ENCODE peak calls at places on chromosomes 2 and 18, in four cellular contexts. H, S, R and K are unnamed samples. For H3K4me1, the result is how much of the 10 kb centered on the place peaks cover.

GRCh38 chr2:100733344-100734187 is 86.4 kb upstream of the NPAS2 start:
- DNase-seq in H (no peak), S (no peak), R (no peak), K (peak)

GRCh38 chr2:667332-668000 is 9.7 kb downstream of the TMEM18 start:
- DNase-seq in H (no peak), S (no peak), R (no peak), K (no peak)

GRCh38 chr2:10448646-10449480 is 736 bp upstream of the ODC1 start:
- DNase-seq in R (no peak), S (peak), H (peak), K (peak)

GRCh38 chr2:106030287-106031268 is 163.5 kb downstream of the UXS1 start:
- DNase-seq in H (no peak), R (no peak), S (peak), K (peak)

GRCh38 chr2:171244970-171245782 is 84.5 kb upstream of the TLK1 start:
- DNase-seq in H (no peak), S (no peak), R (no peak), K (no peak)

GRCh38 chr2:64876137-64876647 is 113.0 kb upstream of the SLC1A4 start:
- DNase-seq in R (no peak), H (no peak), S (no peak), K (no peak)

GRCh38 chr2:143802242-143802641 is 673.0 kb downstream of the ARHGAP15 start:
- DNase-seq in R (no peak), H (no peak), S (no peak), K (no peak)

GRCh38 chr2:233831011-233831721 is 23.2 kb downstream of the HJURP start:
- DNase-seq in H (no peak), S (peak), R (no peak), K (no peak)

GRCh38 chr2:30969006-30969405 is 161.8 kb upstream of the CAPN13 start:
- DNase-seq in S (no peak), H (no peak), R (no peak), K (no peak)

GRCh38 chr2:241892299-241893137 is 23.0 kb downstream of the RTP5 start:
- DNase-seq in R (no peak), H (no peak), S (peak), K (peak)

GRCh38 chr2:7725132-7725849 is 808.1 kb downstream of the RNF144A start:
- DNase-seq in H (no peak), R (no peak), S (no peak), K (no peak)

GRCh38 chr2:211611061-211611518 is 927.5 kb downstream of the ERBB4 start:
- DNase-seq in S (no peak), R (peak), H (no peak), K (no peak)

GRCh38 chr2:108921096-108922030 is 67.7 kb downstream of the EDAR start:
- DNase-seq in S (peak), R (no peak), H (no peak), K (no peak)

GRCh38 chr2:117118994-117119393 is 695.5 kb upstream of the DDX18 start:
- DNase-seq in H (no peak), R (no peak), S (no peak), K (no peak)

GRCh38 chr18:38940863-38941531 is 1375.4 kb upstream of the CELF4 start:
- DNase-seq in S (no peak), H (no peak), R (peak), K (no peak)

GRCh38 chr18:42773870-42774269 is 341.6 kb downstream of the RIT2 start:
- DNase-seq in S (no peak), H (no peak), R (no peak), K (no peak)

GRCh38 chr2:25362564-25363145 is 20.9 kb upstream of the DNMT3A start:
- DNase-seq in S (peak), R (no peak), H (no peak), K (no peak)

GRCh38 chr2:233059797-233060499 is at the start of gene INPP5D:
- DNase-seq in R (no peak), H (no peak), S (peak), K (peak)

GRCh38 chr2:194745532-194746146 is 911.4 kb upstream of the SLC39A10 start:
- DNase-seq in H (no peak), R (no peak), S (no peak), K (no peak)

GRCh38 chr2:2503864-2504418 is 172.9 kb upstream of the MYT1L start:
- DNase-seq in S (no peak), H (no peak), R (no peak), K (no peak)

GRCh38 chr2:179751184-179751809 is 110.1 kb downstream of the ZNF385B start:
- DNase-seq in H (no peak), R (peak), S (no peak), K (no peak)

GRCh38 chr2:143477724-143478443 is 348.7 kb downstream of the ARHGAP15 start:
- DNase-seq in R (no peak), H (no peak), S (no peak), K (no peak)

GRCh38 chr2:59754336-59754735 is 799.1 kb downstream of the BCL11A start:
- DNase-seq in S (no peak), H (no peak), R (no peak), K (no peak)

GRCh38 chr2:60998628-60999545 is 18.6 kb upstream of the PEX13 start:
- DNase-seq in H (no peak), R (no peak), S (no peak), K (no peak)

GRCh38 chr2:134676960-134677359 is 41.8 kb downstream of the TMEM163 start:
- DNase-seq in S (no peak), H (no peak), R (no peak), K (no peak)

GRCh38 chr2:134679294-134679693 is 39.5 kb downstream of the TMEM163 start:
- DNase-seq in S (no peak), H (no peak), R (no peak), K (no peak)

GRCh38 chr2:134677866-134678774 is 40.7 kb downstream of the TMEM163 start:
- DNase-seq in H (no peak), S (no peak), R (no peak), K (no peak)

GRCh38 chr2:134681201-134681600 is 37.6 kb downstream of the TMEM163 start:
- DNase-seq in R (no peak), H (no peak), S (no peak), K (no peak)

GRCh38 chr2:134679740-134680139 is 39.1 kb downstream of the TMEM163 start:
- DNase-seq in H (no peak), S (no peak), R (no peak), K (no peak)
- H3K4me3 ChIP-seq in H (no peak), S (no peak), R (no peak), K (no peak)

DNA sequence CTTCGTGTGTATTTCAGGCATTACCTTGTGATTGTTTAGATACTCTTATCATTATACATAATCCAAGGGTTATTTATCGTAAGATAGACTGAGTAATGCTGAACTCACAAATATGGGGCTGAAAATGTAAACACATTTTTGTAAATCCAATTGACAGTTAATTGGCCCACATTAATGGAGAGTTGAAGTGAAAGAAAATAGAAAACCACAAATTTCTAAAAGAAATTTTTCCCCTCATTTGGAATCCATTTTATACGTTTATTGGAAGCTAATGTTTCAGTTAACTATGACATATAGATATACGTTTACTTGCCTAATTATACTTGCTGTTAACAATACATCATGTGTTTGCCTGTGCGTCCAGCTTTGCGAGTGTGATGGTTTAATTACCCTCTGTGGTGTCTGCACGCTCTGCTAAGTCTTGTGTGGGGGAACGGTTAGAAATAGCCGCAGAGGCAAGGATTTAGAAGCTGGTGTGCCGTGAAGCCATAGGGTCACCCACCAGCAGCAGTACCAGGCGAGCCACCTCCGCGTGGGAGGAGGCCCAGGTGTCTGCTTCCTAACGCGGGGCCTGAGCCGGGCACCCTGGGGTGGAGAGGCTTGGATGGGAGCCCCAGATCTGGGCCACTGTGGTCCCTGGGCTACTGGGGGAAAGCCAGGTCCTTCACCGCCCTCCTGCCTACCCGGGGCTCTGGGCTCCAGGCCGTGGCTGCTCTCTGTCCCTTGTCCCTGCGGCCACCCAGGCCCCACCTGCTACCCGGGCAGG is 38.0 kb downstream of the TSHZ1 start:
- DNase-seq in R (no peak), H (no peak), S (no peak), K (no peak)
- H3K4me1 ChIP-seq in R (under half), H (under half), S (under half), K (under half)

GRCh38 chr2:62415518-62415917 is 90.5 kb downstream of the TMEM17 start:
- DNase-seq in R (no peak), H (no peak), S (no peak), K (no peak)
- H3K4me3 ChIP-seq in R (no peak), H (no peak), S (no peak), K (no peak)

GRCh38 chr18:58861353-58861752 is 3.3 kb upstream of the ZNF532 start:
- DNase-seq in S (peak), H (no peak), R (no peak), K (peak)

GRCh38 chr18:58862404-58862803 is 2.3 kb upstream of the ZNF532 start:
- DNase-seq in H (no peak), R (no peak), S (peak), K (peak)

GRCh38 chr18:58861853-58862252 is 2.8 kb upstream of the ZNF532 start:
- DNase-seq in H (no peak), R (no peak), S (no peak), K (no peak)

GRCh38 chr18:58859935-58860334 is 4.7 kb upstream of the ZNF532 start:
- DNase-seq in S (peak), H (no peak), R (no peak), K (peak)

DNA sequence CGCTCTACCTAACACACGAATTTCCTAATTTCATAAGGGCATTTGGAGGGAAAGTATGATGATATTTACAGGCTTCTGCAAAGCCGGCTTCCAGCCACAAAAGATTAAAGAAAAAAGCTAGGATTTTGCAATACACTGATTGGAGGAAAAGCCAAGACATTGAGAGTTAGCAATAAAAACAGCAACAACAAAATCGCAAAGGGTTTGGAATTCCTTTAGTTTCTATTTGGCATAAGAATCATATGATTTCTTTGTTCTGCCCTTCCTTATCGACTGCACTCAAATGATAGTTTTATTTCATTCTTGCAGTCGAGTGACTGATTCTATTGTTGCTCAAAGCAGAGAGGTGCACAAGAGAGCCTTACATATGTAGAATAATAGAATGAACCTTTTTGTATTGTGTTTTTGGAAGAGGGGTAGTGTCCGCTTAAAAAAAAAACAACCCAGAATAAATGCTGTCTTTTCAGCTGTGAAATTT is 3.9 kb upstream of the ZNF532 start:
- DNase-seq in H (no peak), R (no peak), S (no peak), K (no peak)
- H3K4me1 ChIP-seq in H (under half), R (under half), S (half or more), K (under half)

GRCh38 chr2:36478332-36478738 is 119.6 kb downstream of the FEZ2 start:
- DNase-seq in H (no peak), R (peak), S (no peak), K (peak)

GRCh38 chr2:36478999-36479398 is 119.0 kb downstream of the FEZ2 start:
- DNase-seq in S (no peak), H (no peak), R (no peak), K (no peak)

GRCh38 chr2:36480028-36480427 is 117.9 kb downstream of the FEZ2 start:
- DNase-seq in H (no peak), S (no peak), R (no peak), K (no peak)

GRCh38 chr2:36480596-36480995 is 117.4 kb downstream of the FEZ2 start:
- DNase-seq in R (no peak), H (no peak), S (no peak), K (no peak)

DNA sequence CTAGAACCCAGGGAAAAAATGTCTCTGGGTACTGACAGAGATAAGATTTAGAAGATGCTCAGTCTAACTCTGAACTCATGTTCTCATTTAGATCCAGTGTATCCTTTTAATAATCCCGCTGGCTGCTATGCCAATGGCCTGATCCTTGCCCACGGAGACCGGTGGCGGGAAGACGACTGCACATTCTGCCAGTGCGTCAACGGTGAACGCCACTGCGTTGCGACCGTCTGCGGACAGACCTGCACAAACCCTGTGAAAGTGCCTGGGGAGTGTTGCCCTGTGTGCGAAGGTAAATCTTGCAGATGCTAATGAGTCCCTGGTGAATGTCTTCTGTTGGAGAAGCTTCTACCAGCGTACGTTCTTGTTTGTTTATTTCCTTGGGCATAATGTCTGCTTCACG is 118.6 kb downstream of the FEZ2 start:
- DNase-seq in S (no peak), R (no peak), H (no peak), K (no peak)
- H3K4me3 ChIP-seq in S (no peak), R (no peak), H (no peak), K (no peak)

DNA sequence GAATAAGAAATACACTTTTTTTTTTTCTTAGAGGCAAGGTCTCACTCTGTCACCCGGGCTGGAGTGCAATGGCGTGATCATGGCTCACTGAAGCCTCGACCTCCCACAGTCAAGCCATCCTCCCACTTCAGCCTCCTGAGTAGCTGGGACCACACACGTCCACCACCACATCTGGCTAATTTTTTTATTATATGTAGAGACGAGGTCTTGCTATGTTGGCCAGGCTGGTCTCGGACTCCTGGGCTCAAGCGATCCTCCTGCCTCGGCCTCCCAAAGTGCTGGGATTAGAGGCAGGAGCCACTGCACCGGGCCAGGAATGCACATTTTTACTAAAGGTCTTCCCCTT is 2.4 kb downstream of the TGOLN2 start:
- DNase-seq in H (no peak), R (no peak), S (no peak), K (no peak)
- H3K4me1 ChIP-seq in H (under half), R (under half), S (under half), K (half or more)

GRCh38 chr2:42902939-42903709 is 110.7 kb upstream of the HAAO start:
- DNase-seq in H (no peak), S (peak), R (no peak), K (no peak)

GRCh38 chr2:42897386-42897785 is 105.0 kb upstream of the HAAO start:
- DNase-seq in H (no peak), R (no peak), S (no peak), K (no peak)

GRCh38 chr2:42903821-42904575 is 111.6 kb upstream of the HAAO start:
- DNase-seq in H (no peak), R (no peak), S (no peak), K (no peak)

GRCh38 chr2:42901076-42901645 is 108.8 kb upstream of the HAAO start:
- DNase-seq in H (no peak), S (no peak), R (no peak), K (no peak)

DNA sequence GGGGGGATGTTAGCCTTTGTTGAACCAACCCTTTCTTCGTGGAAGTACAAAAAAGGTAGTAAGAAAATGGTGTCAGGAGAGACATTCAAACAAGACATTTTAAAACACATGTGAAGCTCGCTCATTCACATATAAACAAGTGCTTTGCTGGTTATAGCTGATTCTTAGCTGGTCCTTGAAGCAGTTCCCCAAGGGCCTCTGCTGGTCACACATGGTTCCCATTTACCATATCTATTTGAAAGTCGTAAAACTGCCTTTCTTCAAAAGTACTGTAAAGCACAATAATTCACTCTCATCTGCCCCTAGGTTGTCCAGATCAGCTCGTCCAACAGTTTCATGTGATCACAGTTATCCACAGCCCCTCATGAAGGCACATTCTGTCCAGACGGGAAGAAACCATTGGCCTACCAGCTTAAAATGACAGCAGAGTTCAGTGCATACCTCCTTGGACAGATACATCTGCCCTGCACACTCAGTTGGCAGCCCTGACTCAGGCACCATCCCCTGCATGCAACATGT is 107.9 kb upstream of the HAAO start:
- DNase-seq in S (no peak), R (no peak), H (no peak), K (no peak)
- H3K4me3 ChIP-seq in S (no peak), R (no peak), H (no peak), K (no peak)

GRCh38 chr2:120324926-120325325 is 21.0 kb upstream of the INHBB start:
- DNase-seq in R (no peak), H (no peak), S (no peak), K (no peak)
- H3K4me1 ChIP-seq in R (under half), H (under half), S (under half), K (under half)

DNA sequence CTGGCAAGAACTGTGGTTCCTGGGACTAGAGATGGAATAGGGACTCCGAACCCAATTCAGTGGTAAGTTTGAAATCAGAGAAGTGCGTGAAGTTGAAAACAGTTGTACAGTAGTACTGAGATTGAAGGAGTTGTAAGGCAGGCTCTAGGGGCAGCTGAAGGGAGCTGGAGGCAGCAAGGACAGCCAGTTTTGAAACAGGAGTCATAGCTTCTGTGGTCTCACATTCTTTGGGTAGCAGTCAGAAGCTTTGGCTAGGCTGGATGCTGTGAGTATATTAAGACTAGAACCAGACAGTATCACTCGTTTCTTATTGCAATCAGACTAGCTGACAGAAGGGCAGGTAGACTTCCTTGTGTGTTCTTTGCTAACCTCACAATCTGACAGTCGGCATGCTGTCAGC is 64.5 kb upstream of the ADAM23 start:
- DNase-seq in R (no peak), S (no peak), H (no peak), K (no peak)
- H3K4me3 ChIP-seq in R (no peak), S (no peak), H (no peak), K (no peak)

GRCh38 chr2:84960157-84960506 is 10.8 kb upstream of the KCMF1 start:
- DNase-seq in S (no peak), R (no peak), H (no peak), K (peak)
- H3K4me1 ChIP-seq in S (under half), R (half or more), H (under half), K (under half)